ENCODE peak calls at places on chromosomes 2 and 18, in eight cellular contexts. One of them, this sample, is unnamed.

GRCh38 chr2:152243723-152244122 is 68.2 kb upstream of the STAM2 start:
- DNase-seq in endothelial cell of umbilical vein: peak; percentile 6
- DNase-seq in IMR-90: no peak
- DNase-seq in MM.1S: no peak
- DNase-seq in HepG2: peak; percentile 17
- DNase-seq in H9: no peak
- DNase-seq in astrocyte: no peak
- DNase-seq in fibroblast of lung: no peak
- DNase-seq in this sample: no peak

GRCh38 chr2:109242654-109243331 is 113.8 kb downstream of the SH3RF3 start:
- DNase-seq in MM.1S: no peak
- DNase-seq in IMR-90: peak; percentile 94
- DNase-seq in H9: no peak
- DNase-seq in HepG2: no peak
- DNase-seq in fibroblast of lung: peak; percentile 93
- DNase-seq in endothelial cell of umbilical vein: peak; percentile 81
- DNase-seq in astrocyte: peak; percentile 91
- DNase-seq in this sample: peak; percentile 88

GRCh38 chr2:120576509-120577474 is 158.9 kb upstream of the GLI2 start:
- DNase-seq in endothelial cell of umbilical vein: peak; percentile 51
- DNase-seq in IMR-90: peak; percentile 16
- DNase-seq in MM.1S: no peak
- DNase-seq in HepG2: no peak
- DNase-seq in H9: no peak
- DNase-seq in astrocyte: no peak
- DNase-seq in fibroblast of lung: peak; percentile 19
- DNase-seq in this sample: peak; percentile 95

GRCh38 chr2:196170202-196170680 is 1.1 kb downstream of the STK17B start:
- DNase-seq in MM.1S: peak; percentile 69
- DNase-seq in astrocyte: peak; percentile 64
- DNase-seq in IMR-90: peak; percentile 64
- DNase-seq in fibroblast of lung: peak; percentile 68
- DNase-seq in HepG2: peak; percentile 28
- DNase-seq in endothelial cell of umbilical vein: peak; percentile 75
- DNase-seq in H9: no peak
- DNase-seq in this sample: no peak

GRCh38 chr2:235936493-235936892 is 231.7 kb downstream of the GBX2 start:
- DNase-seq in H9: peak; percentile 56
- DNase-seq in HepG2: peak; percentile 25
- DNase-seq in MM.1S: no peak
- DNase-seq in endothelial cell of umbilical vein: peak; percentile 28
- DNase-seq in IMR-90: no peak
- DNase-seq in astrocyte: no peak
- DNase-seq in fibroblast of lung: no peak
- DNase-seq in this sample: no peak

GRCh38 chr18:30903566-30903965 is 139.0 kb downstream of the DSC3 start:
- DNase-seq in IMR-90: no peak
- DNase-seq in MM.1S: no peak
- DNase-seq in fibroblast of lung: peak; percentile 90
- DNase-seq in astrocyte: peak; percentile 88
- DNase-seq in H9: no peak
- DNase-seq in HepG2: peak; percentile 9
- DNase-seq in endothelial cell of umbilical vein: no peak
- DNase-seq in this sample: no peak

GRCh38 chr18:24659837-24660720 is 199.6 kb downstream of the HRH4 start:
- DNase-seq in H9: no peak
- DNase-seq in MM.1S: peak; percentile 91
- DNase-seq in HepG2: no peak
- DNase-seq in IMR-90: peak; percentile 18
- DNase-seq in fibroblast of lung: no peak
- DNase-seq in astrocyte: no peak
- DNase-seq in endothelial cell of umbilical vein: peak; percentile 33
- DNase-seq in this sample: peak; percentile 46

GRCh38 chr2:38370664-38371063 is 6.4 kb downstream of the ATL2 start:
- DNase-seq in IMR-90: no peak
- DNase-seq in H9: no peak
- DNase-seq in endothelial cell of umbilical vein: no peak
- DNase-seq in MM.1S: no peak
- DNase-seq in astrocyte: no peak
- DNase-seq in HepG2: peak; percentile 29
- DNase-seq in fibroblast of lung: no peak
- DNase-seq in this sample: no peak

GRCh38 chr2:71306762-71307161 is 24.8 kb upstream of the ZNF638 start:
- DNase-seq in IMR-90: no peak
- DNase-seq in H9: no peak
- DNase-seq in HepG2: no peak
- DNase-seq in MM.1S: no peak
- DNase-seq in endothelial cell of umbilical vein: no peak
- DNase-seq in fibroblast of lung: peak; percentile 96
- DNase-seq in astrocyte: peak; percentile 96
- DNase-seq in this sample: peak; percentile 84

GRCh38 chr2:54455584-54456525 is at the start of gene SPTBN1:
- DNase-seq in IMR-90: peak; percentile 90
- DNase-seq in H9: peak; percentile 91
- DNase-seq in MM.1S: peak; percentile 73
- DNase-seq in HepG2: peak; percentile 87
- DNase-seq in astrocyte: peak; percentile 87
- DNase-seq in fibroblast of lung: peak; percentile 94
- DNase-seq in endothelial cell of umbilical vein: peak; percentile 88
- DNase-seq in this sample: peak; percentile 98

GRCh38 chr18:57585421-57585820 is 1.1 kb downstream of the FECH start:
- DNase-seq in HepG2: no peak
- DNase-seq in H9: no peak
- DNase-seq in fibroblast of lung: peak; percentile 56
- DNase-seq in endothelial cell of umbilical vein: no peak
- DNase-seq in IMR-90: peak; percentile 40
- DNase-seq in astrocyte: peak; percentile 47
- DNase-seq in MM.1S: no peak
- DNase-seq in this sample: no peak

DNA sequence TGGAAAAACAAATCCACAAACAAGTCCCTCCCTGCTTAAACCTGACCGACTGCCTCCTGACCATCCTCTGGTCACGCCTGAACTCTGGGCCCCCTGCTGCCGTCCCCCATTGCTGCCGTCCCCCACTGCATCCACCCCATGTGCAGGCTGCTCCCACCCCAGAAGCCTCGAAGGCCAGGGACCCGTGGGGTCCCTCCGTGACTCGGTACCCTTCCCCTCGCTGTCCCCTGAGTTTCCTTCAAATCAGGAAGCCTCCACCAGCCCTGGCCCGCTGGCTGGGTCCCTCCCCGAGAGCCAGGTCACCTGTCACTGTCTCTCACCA is 17.9 kb upstream of the AGXT start:
- DNase-seq in IMR-90: no peak
- DNase-seq in MM.1S: no peak
- DNase-seq in HepG2: no peak
- DNase-seq in endothelial cell of umbilical vein: no peak
- DNase-seq in fibroblast of lung: no peak
- DNase-seq in H9: no peak
- DNase-seq in astrocyte: no peak
- DNase-seq in this sample: peak; percentile 51
- H3K9me3 ChIP-seq in IMR-90: peaks cover 11% of the 10 kb centered on the region
- H3K9me3 ChIP-seq in MM.1S: no peaks in the 10 kb centered on the region
- H3K9me3 ChIP-seq in HepG2: no peaks in the 10 kb centered on the region
- H3K9me3 ChIP-seq in endothelial cell of umbilical vein: no peaks in the 10 kb centered on the region
- H3K9me3 ChIP-seq in fibroblast of lung: no peaks in the 10 kb centered on the region
- H3K9me3 ChIP-seq in H9: peaks cover under 1% of the 10 kb centered on the region
- H3K9me3 ChIP-seq in astrocyte: peaks cover 7% of the 10 kb centered on the region
- H3K9me3 ChIP-seq in this sample: no peaks in the 10 kb centered on the region

DNA sequence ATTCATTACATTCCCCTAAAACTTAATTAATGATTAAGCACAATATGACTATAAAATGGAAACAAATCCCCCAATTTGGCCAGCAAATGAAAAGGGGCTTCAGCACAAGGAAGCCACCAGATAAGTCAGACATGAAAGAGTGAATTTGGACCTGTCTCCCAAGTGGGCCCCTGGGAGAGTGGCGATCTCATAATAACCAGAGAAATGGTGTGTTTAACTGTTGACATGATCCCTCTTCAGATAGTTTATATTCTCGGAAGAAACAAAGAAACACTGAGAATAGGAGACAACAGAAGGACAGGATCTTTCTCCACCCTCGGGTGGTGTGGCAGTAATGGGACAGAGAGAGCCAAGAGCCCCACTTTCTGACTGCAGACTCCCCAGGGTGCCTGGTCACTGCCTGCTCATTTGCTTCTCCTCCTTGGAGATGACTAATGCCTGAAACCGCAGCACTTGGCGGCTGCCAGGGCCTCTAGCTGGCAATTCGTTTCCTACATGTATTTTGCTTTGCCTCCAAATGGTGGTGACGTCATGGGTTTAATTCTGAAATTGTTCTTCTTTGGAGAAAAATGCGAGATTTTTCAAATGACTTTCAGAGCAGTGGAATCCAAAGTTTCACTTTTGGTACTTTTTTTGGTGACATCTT is 46.4 kb upstream of the SPP2 start:
- DNase-seq in MM.1S: no peak
- DNase-seq in H9: peak; percentile 33
- DNase-seq in endothelial cell of umbilical vein: peak; percentile 8
- DNase-seq in fibroblast of lung: peak; percentile 98
- DNase-seq in astrocyte: peak; percentile 97
- DNase-seq in HepG2: no peak
- DNase-seq in IMR-90: peak; percentile 95
- DNase-seq in this sample: peak; percentile 95
- H3K4me2 ChIP-seq in MM.1S: no peak overlapping the region
- H3K4me2 ChIP-seq in H9: no peak overlapping the region
- H3K4me2 ChIP-seq in endothelial cell of umbilical vein: no peak overlapping the region
- H3K4me2 ChIP-seq in fibroblast of lung: peak overlapping the region; percentile 68
- H3K4me2 ChIP-seq in astrocyte: peak overlapping the region; percentile 73
- H3K4me2 ChIP-seq in HepG2: no peak overlapping the region
- H3K4me2 ChIP-seq in IMR-90: peak overlapping the region; percentile 55
- H3K4me2 ChIP-seq in this sample: peak overlapping the region; percentile 73

GRCh38 chr2:88860421-88861075 is 169.1 kb downstream of the RPIA start:
- DNase-seq in HepG2: no peak
- DNase-seq in astrocyte: no peak
- DNase-seq in fibroblast of lung: no peak
- DNase-seq in MM.1S: no peak
- DNase-seq in IMR-90: no peak
- DNase-seq in endothelial cell of umbilical vein: no peak
- DNase-seq in H9: no peak
- DNase-seq in this sample: no peak
- H3K9me3 ChIP-seq in HepG2: no peaks in the 10 kb centered on the region
- H3K9me3 ChIP-seq in astrocyte: no peaks in the 10 kb centered on the region
- H3K9me3 ChIP-seq in fibroblast of lung: no peaks in the 10 kb centered on the region
- H3K9me3 ChIP-seq in MM.1S: no peaks in the 10 kb centered on the region
- H3K9me3 ChIP-seq in IMR-90: no peaks in the 10 kb centered on the region
- H3K9me3 ChIP-seq in endothelial cell of umbilical vein: no peaks in the 10 kb centered on the region
- H3K9me3 ChIP-seq in H9: peaks cover 10% of the 10 kb centered on the region
- H3K9me3 ChIP-seq in this sample: no peaks in the 10 kb centered on the region

GRCh38 chr18:21830533-21830932 is 89.9 kb downstream of the MIB1 start:
- DNase-seq in IMR-90: no peak
- DNase-seq in astrocyte: no peak
- DNase-seq in endothelial cell of umbilical vein: no peak
- DNase-seq in H9: no peak
- DNase-seq in MM.1S: no peak
- DNase-seq in fibroblast of lung: no peak
- DNase-seq in HepG2: no peak
- DNase-seq in this sample: no peak

GRCh38 chr18:21826641-21827302 is 86.2 kb downstream of the MIB1 start:
- DNase-seq in IMR-90: no peak
- DNase-seq in H9: no peak
- DNase-seq in fibroblast of lung: no peak
- DNase-seq in endothelial cell of umbilical vein: no peak
- DNase-seq in HepG2: no peak
- DNase-seq in MM.1S: peak; percentile 63
- DNase-seq in astrocyte: no peak
- DNase-seq in this sample: no peak

GRCh38 chr18:21833619-21834300 is 93.2 kb downstream of the MIB1 start:
- DNase-seq in endothelial cell of umbilical vein: peak; percentile 25
- DNase-seq in fibroblast of lung: no peak
- DNase-seq in MM.1S: no peak
- DNase-seq in H9: no peak
- DNase-seq in HepG2: no peak
- DNase-seq in IMR-90: no peak
- DNase-seq in astrocyte: no peak
- DNase-seq in this sample: no peak

GRCh38 chr18:21834301-21834660 is 93.7 kb downstream of the MIB1 start:
- DNase-seq in endothelial cell of umbilical vein: peak; percentile 62
- DNase-seq in astrocyte: no peak
- DNase-seq in IMR-90: peak; percentile 27
- DNase-seq in fibroblast of lung: no peak
- DNase-seq in MM.1S: no peak
- DNase-seq in HepG2: no peak
- DNase-seq in H9: no peak
- DNase-seq in this sample: no peak

GRCh38 chr18:21831413-21831831 is 90.8 kb downstream of the MIB1 start:
- DNase-seq in IMR-90: peak; percentile 34
- DNase-seq in MM.1S: no peak
- DNase-seq in fibroblast of lung: no peak
- DNase-seq in astrocyte: no peak
- DNase-seq in H9: no peak
- DNase-seq in HepG2: no peak
- DNase-seq in endothelial cell of umbilical vein: no peak
- DNase-seq in this sample: no peak
- H3K4me2 ChIP-seq in IMR-90: no peak overlapping the region
- H3K4me2 ChIP-seq in MM.1S: no peak overlapping the region
- H3K4me2 ChIP-seq in fibroblast of lung: no peak overlapping the region
- H3K4me2 ChIP-seq in astrocyte: no peak overlapping the region
- H3K4me2 ChIP-seq in H9: no peak overlapping the region
- H3K4me2 ChIP-seq in HepG2: no peak overlapping the region
- H3K4me2 ChIP-seq in endothelial cell of umbilical vein: no peak overlapping the region
- H3K4me2 ChIP-seq in this sample: peak overlapping the region; percentile 26

GRCh38 chr18:14933049-14933851 is 185.3 kb downstream of the ANKRD30B start:
- DNase-seq in MM.1S: peak; percentile 30
- DNase-seq in HepG2: no peak
- DNase-seq in endothelial cell of umbilical vein: no peak
- DNase-seq in astrocyte: no peak
- DNase-seq in H9: no peak
- DNase-seq in IMR-90: no peak
- DNase-seq in fibroblast of lung: no peak
- DNase-seq in this sample: peak; percentile 35

GRCh38 chr18:14937271-14937670 is 189.3 kb downstream of the ANKRD30B start:
- DNase-seq in MM.1S: no peak
- DNase-seq in H9: no peak
- DNase-seq in IMR-90: no peak
- DNase-seq in astrocyte: no peak
- DNase-seq in fibroblast of lung: no peak
- DNase-seq in endothelial cell of umbilical vein: no peak
- DNase-seq in HepG2: no peak
- DNase-seq in this sample: no peak

GRCh38 chr18:14935210-14935609 is 187.2 kb downstream of the ANKRD30B start:
- DNase-seq in IMR-90: no peak
- DNase-seq in astrocyte: no peak
- DNase-seq in HepG2: no peak
- DNase-seq in H9: no peak
- DNase-seq in endothelial cell of umbilical vein: no peak
- DNase-seq in MM.1S: no peak
- DNase-seq in fibroblast of lung: no peak
- DNase-seq in this sample: no peak

GRCh38 chr18:14939141-14939540 is 191.2 kb downstream of the ANKRD30B start:
- DNase-seq in H9: no peak
- DNase-seq in HepG2: no peak
- DNase-seq in MM.1S: no peak
- DNase-seq in fibroblast of lung: no peak
- DNase-seq in astrocyte: no peak
- DNase-seq in endothelial cell of umbilical vein: no peak
- DNase-seq in IMR-90: no peak
- DNase-seq in this sample: peak; percentile 41

GRCh38 chr18:14936313-14936712 is 188.3 kb downstream of the ANKRD30B start:
- DNase-seq in fibroblast of lung: no peak
- DNase-seq in HepG2: no peak
- DNase-seq in MM.1S: no peak
- DNase-seq in endothelial cell of umbilical vein: no peak
- DNase-seq in IMR-90: no peak
- DNase-seq in astrocyte: no peak
- DNase-seq in H9: no peak
- DNase-seq in this sample: peak; percentile 41
- H3K9me3 ChIP-seq in fibroblast of lung: no peaks in the 10 kb centered on the region
- H3K9me3 ChIP-seq in HepG2: no peaks in the 10 kb centered on the region
- H3K9me3 ChIP-seq in MM.1S: no peaks in the 10 kb centered on the region
- H3K9me3 ChIP-seq in endothelial cell of umbilical vein: no peaks in the 10 kb centered on the region
- H3K9me3 ChIP-seq in IMR-90: peaks cover 41% of the 10 kb centered on the region
- H3K9me3 ChIP-seq in astrocyte: peaks cover 15% of the 10 kb centered on the region
- H3K9me3 ChIP-seq in H9: peaks cover 96% of the 10 kb centered on the region
- H3K9me3 ChIP-seq in this sample: no peaks in the 10 kb centered on the region

GRCh38 chr2:105487142-105488069 is 88.6 kb upstream of the FHL2 start:
- DNase-seq in fibroblast of lung: peak; percentile 97
- DNase-seq in IMR-90: peak; percentile 92
- DNase-seq in endothelial cell of umbilical vein: no peak
- DNase-seq in H9: no peak
- DNase-seq in HepG2: no peak
- DNase-seq in astrocyte: peak; percentile 97
- DNase-seq in MM.1S: no peak
- DNase-seq in this sample: peak; percentile 64
- H3K4me2 ChIP-seq in fibroblast of lung: no peak overlapping the region
- H3K4me2 ChIP-seq in IMR-90: peak overlapping the region; percentile 43
- H3K4me2 ChIP-seq in endothelial cell of umbilical vein: no peak overlapping the region
- H3K4me2 ChIP-seq in H9: no peak overlapping the region
- H3K4me2 ChIP-seq in HepG2: no peak overlapping the region
- H3K4me2 ChIP-seq in astrocyte: peak overlapping the region; percentile 65
- H3K4me2 ChIP-seq in MM.1S: no peak overlapping the region
- H3K4me2 ChIP-seq in this sample: peak overlapping the region; percentile 47

This sample was measured in osteoblast.